ENCODE peak calls at places on chromosomes 12 and 14, in four cellular contexts. One of them, this sample, is unnamed.

GRCh38 chr12:82522285-82522684 is 164.0 kb downstream of the METTL25 start:
- DNase-seq in kidney: no peak
- DNase-seq in cardiac muscle cell: no peak
- DNase-seq in left lung: no peak
- DNase-seq in this sample: no peak

GRCh38 chr14:104843006-104843405 is 22.1 kb upstream of the CEP170B start:
- DNase-seq in left lung: no peak
- DNase-seq in cardiac muscle cell: no peak
- DNase-seq in kidney: peak; percentile 64
- DNase-seq in this sample: no peak

GRCh38 chr12:109910969-109911348 is 10.9 kb downstream of the TCHP start:
- DNase-seq in cardiac muscle cell: peak; percentile 27
- DNase-seq in left lung: no peak
- DNase-seq in kidney: no peak
- DNase-seq in this sample: no peak

GRCh38 chr12:89162704-89163261 is 189.5 kb downstream of the DUSP6 start:
- DNase-seq in cardiac muscle cell: peak; percentile 98
- DNase-seq in left lung: peak; percentile 75
- DNase-seq in kidney: no peak
- DNase-seq in this sample: no peak

GRCh38 chr14:34098045-34098984 is 147.4 kb upstream of the EGLN3 start:
- DNase-seq in left lung: no peak
- DNase-seq in kidney: no peak
- DNase-seq in cardiac muscle cell: peak; percentile 76
- DNase-seq in this sample: no peak

GRCh38 chr12:112115259-112116045 is 6.9 kb upstream of the NAA25 start:
- DNase-seq in kidney: no peak
- DNase-seq in cardiac muscle cell: no peak
- DNase-seq in left lung: no peak
- DNase-seq in this sample: no peak

GRCh38 chr12:64824500-64825142 is at the start of gene TBC1D30:
- DNase-seq in cardiac muscle cell: peak; percentile 41
- DNase-seq in left lung: no peak
- DNase-seq in kidney: peak; percentile 78
- DNase-seq in this sample: no peak

GRCh38 chr14:101192661-101193000 is 289.1 kb upstream of the RTL1 start:
- DNase-seq in cardiac muscle cell: no peak
- DNase-seq in kidney: peak; percentile 53
- DNase-seq in left lung: no peak
- DNase-seq in this sample: no peak

GRCh38 chr12:122836027-122836921 is 1.0 kb downstream of the HIP1R start:
- DNase-seq in kidney: peak; percentile 80
- DNase-seq in cardiac muscle cell: no peak
- DNase-seq in left lung: no peak
- DNase-seq in this sample: no peak

GRCh38 chr12:113066806-113067400 is 10.4 kb downstream of the DTX1 start:
- DNase-seq in cardiac muscle cell: no peak
- DNase-seq in kidney: no peak
- DNase-seq in left lung: no peak
- DNase-seq in this sample: no peak

DNA sequence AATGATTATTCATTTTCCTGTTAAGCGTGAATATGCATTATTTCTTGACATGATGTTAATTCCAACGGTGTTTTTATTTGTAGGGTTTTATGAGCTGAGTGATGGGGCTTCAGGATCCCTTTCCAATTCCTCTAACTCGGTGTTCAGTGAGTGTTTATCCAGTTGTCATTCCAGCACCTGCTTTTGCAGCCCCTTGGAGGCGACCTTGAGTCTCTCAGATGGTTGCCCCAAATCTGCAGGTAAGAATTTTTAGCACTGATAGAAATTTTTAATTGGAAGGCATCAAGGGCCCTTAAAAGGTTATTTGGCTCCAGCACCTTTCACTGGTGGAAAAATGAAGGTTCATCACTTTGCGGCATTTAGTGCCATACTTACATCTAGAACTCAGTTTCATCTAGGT is 3.7 kb downstream of the DACT1 start:
- DNase-seq in kidney: no peak
- DNase-seq in left lung: no peak
- DNase-seq in cardiac muscle cell: no peak
- DNase-seq in this sample: no peak
- TF ChIP-seq CTCF in kidney: no peak
- TF ChIP-seq CTCF in left lung: no peak
- TF ChIP-seq CTCF in cardiac muscle cell: peak; percentile 20
- TF ChIP-seq CTCF in this sample: peak; percentile 21

GRCh38 chr14:50342211-50343080 is 30.3 kb downstream of the DMAC2L start:
- DNase-seq in kidney: peak; percentile 82
- DNase-seq in left lung: peak; percentile 48
- DNase-seq in cardiac muscle cell: peak; percentile 72
- DNase-seq in this sample: peak; percentile 93
- H3K4me3 ChIP-seq in kidney: no peak overlapping the region
- H3K4me3 ChIP-seq in left lung: no peak overlapping the region
- H3K4me3 ChIP-seq in cardiac muscle cell: no peak overlapping the region
- H3K4me3 ChIP-seq in this sample: no peak overlapping the region

GRCh38 chr12:57630891-57631433 is 2.0 kb downstream of the B4GALNT1 start:
- DNase-seq in cardiac muscle cell: no peak
- DNase-seq in left lung: no peak
- DNase-seq in kidney: peak; percentile 42
- DNase-seq in this sample: no peak
- TF ChIP-seq CTCF in cardiac muscle cell: no peak
- TF ChIP-seq CTCF in left lung: no peak
- TF ChIP-seq CTCF in kidney: no peak
- TF ChIP-seq CTCF in this sample: no peak

GRCh38 chr12:124909831-124910560 is 4.5 kb downstream of the UBC start:
- DNase-seq in cardiac muscle cell: peak; percentile 37
- DNase-seq in kidney: no peak
- DNase-seq in left lung: no peak
- DNase-seq in this sample: no peak
- H3K4me3 ChIP-seq in cardiac muscle cell: no peak overlapping the region
- H3K4me3 ChIP-seq in kidney: peak overlapping the region; percentile 53
- H3K4me3 ChIP-seq in left lung: peak overlapping the region; percentile 35
- H3K4me3 ChIP-seq in this sample: no peak overlapping the region

This sample was measured in LNCaP clone FGC.